ENCODE peak calls at places on chromosomes 3 and 15, in nine cellular contexts. A is CD8-positive, alpha-beta T cell; D is CD4-positive, CD25-positive, alpha-beta regulatory T cell; Y is stomach; X is HEK293T; S is anterior cingulate cortex; U is neural crest cell; I is heart left ventricle; G is HT1080. R is an unnamed sample.
A peak's percentile ranks its signal among the peaks of the same experiment; 100 is the strongest.

GRCh38 chr3:168048414-168049330 is 47.1 kb downstream of the GOLIM4 start:
- DNase-seq in A (no peak), D (no peak), Y (no peak), X (no peak), S (no peak), U (no peak), I (no peak), G (no peak), R (no peak)

GRCh38 chr15:88912500-88912921 is 668 bp downstream of the MFGE8 start:
- DNase-seq in A (no peak), D (no peak), Y (no peak), X (no peak), S (no peak), U (peak; percentile 19), I (no peak), G (no peak), R (no peak)

GRCh38 chr3:11600501-11601282 is 43.0 kb downstream of the VGLL4 start:
- DNase-seq in A (no peak), D (no peak), Y (peak; percentile 57), X (no peak), S (no peak), U (no peak), I (peak; percentile 70), G (peak; percentile 99), R (no peak)

GRCh38 chr3:42025388-42026138 is 63.7 kb upstream of the ULK4 start:
- DNase-seq in A (no peak), D (no peak), Y (peak; percentile 79), X (peak; percentile 64), S (peak; percentile 86), U (peak; percentile 50), I (peak; percentile 94), G (peak; percentile 90), R (peak; percentile 62)

GRCh38 chr3:138732465-138732864 is 102.3 kb downstream of the PIK3CB start:
- DNase-seq in A (no peak), D (no peak), Y (no peak), X (no peak), S (no peak), U (no peak), I (no peak), G (no peak), R (no peak)

GRCh38 chr3:14663396-14663795 is 11.5 kb upstream of the C3orf20 start:
- DNase-seq in A (no peak), D (no peak), Y (no peak), X (no peak), S (no peak), U (no peak), I (no peak), G (no peak), R (no peak)

GRCh38 chr3:11170052-11170770 is 15.9 kb downstream of the HRH1 start:
- DNase-seq in A (no peak), D (no peak), Y (no peak), X (no peak), S (no peak), U (no peak), I (no peak), G (no peak), R (no peak)

GRCh38 chr15:85100186-85100937 is 118.7 kb downstream of the PDE8A start:
- DNase-seq in A (peak; percentile 43), D (no peak), Y (no peak), X (no peak), S (no peak), U (no peak), I (no peak), G (peak; percentile 34), R (no peak)

GRCh38 chr15:51758645-51759044 is 7.2 kb downstream of the TMOD2 start:
- DNase-seq in A (no peak), D (no peak), Y (peak; percentile 29), X (no peak), S (peak; percentile 63), U (no peak), I (peak; percentile 49), G (peak; percentile 64), R (no peak)

GRCh38 chr3:58150130-58150663 is 60.6 kb downstream of the DNASE1L3 start:
- DNase-seq in A (no peak), D (no peak), Y (no peak), X (no peak), S (no peak), U (no peak), I (no peak), G (no peak), R (no peak)

GRCh38 chr3:118137783-118138182 is 896.9 kb downstream of the IGSF11 start:
- DNase-seq in A (no peak), D (no peak), Y (no peak), X (no peak), S (no peak), U (no peak), I (no peak), G (no peak), R (no peak)

GRCh38 chr3:46098319-46098761 is 71.1 kb upstream of the XCR1 start:
- DNase-seq in A (peak; percentile 34), D (no peak), Y (no peak), X (no peak), S (no peak), U (no peak), I (peak; percentile 31), G (peak; percentile 80), R (peak; percentile 43)

GRCh38 chr3:181383760-181384159 is 328.0 kb upstream of the SOX2 start:
- DNase-seq in A (no peak), D (no peak), Y (no peak), X (no peak), S (no peak), U (no peak), I (no peak), G (no peak), R (no peak)

GRCh38 chr3:47780727-47781325 is 867 bp downstream of the SMARCC1 start:
- DNase-seq in A (no peak), D (no peak), Y (no peak), X (no peak), S (no peak), U (no peak), I (no peak), G (no peak), R (no peak)

GRCh38 chr15:32132850-32133249 is 102.5 kb downstream of the CHRNA7 start:
- DNase-seq in A (no peak), D (no peak), Y (no peak), X (no peak), S (no peak), U (no peak), I (no peak), G (no peak), R (no peak)

GRCh38 chr3:39577541-39577940 is 110.1 kb downstream of the MOBP start:
- DNase-seq in A (no peak), D (no peak), Y (no peak), X (no peak), S (no peak), U (no peak), I (no peak), G (no peak), R (no peak)

GRCh38 chr15:94965593-94965992 is 734.2 kb downstream of the MCTP2 start:
- DNase-seq in A (no peak), D (no peak), Y (no peak), X (no peak), S (no peak), U (no peak), I (no peak), G (peak; percentile 20), R (no peak)

GRCh38 chr15:72345280-72345679 is 25.3 kb upstream of the CELF6 start:
- DNase-seq in A (no peak), D (no peak), Y (no peak), X (no peak), S (no peak), U (no peak), I (no peak), G (no peak), R (no peak)

GRCh38 chr15:45630958-45631691 is 3.7 kb upstream of the SQOR start:
- DNase-seq in A (no peak), D (no peak), Y (no peak), X (no peak), S (no peak), U (no peak), I (no peak), G (peak; percentile 86), R (no peak)